ENCODE peak calls at places on chromosomes 16 and 17, in four cellular contexts. V, T, K and O are unnamed samples.

GRCh38 chr17:81164464-81165245 is 652 bp upstream of the PVALEF start:
- DNase-seq in K (no peak), V (no peak), T (no peak), O (peak; percentile 75)

GRCh38 chr17:43418441-43419374 is 19.9 kb downstream of the ARL4D start:
- DNase-seq in V (no peak), K (peak; percentile 97), T (peak; percentile 74), O (no peak)

GRCh38 chr16:8552487-8553221 is 37.7 kb downstream of the TMEM114 start:
- DNase-seq in V (no peak), T (no peak), K (no peak), O (no peak)

GRCh38 chr16:57204675-57205074 is 18.5 kb downstream of the RSPRY1 start:
- DNase-seq in K (no peak), V (no peak), T (no peak), O (no peak)

GRCh38 chr17:72030067-72030899 is 90.5 kb upstream of the SOX9 start:
- DNase-seq in T (no peak), K (peak; percentile 80), V (peak; percentile 46), O (peak; percentile 39)

GRCh38 chr17:3526971-3527370 is 30.6 kb downstream of the TRPV3 start:
- DNase-seq in K (no peak), T (no peak), V (no peak), O (no peak)

GRCh38 chr16:4944333-4945281 is 7.7 kb upstream of the PPL start:
- DNase-seq in K (peak; percentile 97), V (peak; percentile 94), T (peak; percentile 94), O (peak; percentile 97)

GRCh38 chr17:80644588-80644987 is 100.0 kb downstream of the RPTOR start:
- DNase-seq in T (no peak), V (no peak), K (no peak), O (no peak)

GRCh38 chr16:88601313-88602036 is 31.3 kb downstream of the ZC3H18 start:
- DNase-seq in V (peak; percentile 45), T (no peak), K (no peak), O (no peak)
- H3K4me1 ChIP-seq in V (peaks cover 4% of the 10 kb centered on the region), T (no peaks in the 10 kb centered on the region), K (no peaks in the 10 kb centered on the region), O (no peaks in the 10 kb centered on the region)

GRCh38 chr17:45784293-45784582 is at the start of gene CRHR1:
- DNase-seq in K (peak; percentile 12), T (no peak), V (no peak), O (no peak)

GRCh38 chr17:45780921-45781320 is 3.2 kb upstream of the CRHR1 start:
- DNase-seq in V (no peak), T (no peak), K (no peak), O (no peak)

GRCh38 chr17:45784583-45785372 is 658 bp downstream of the CRHR1 start:
- DNase-seq in T (no peak), V (no peak), K (peak; percentile 52), O (peak; percentile 18)

GRCh38 chr17:45783593-45784292 is 377 bp upstream of the CRHR1 start:
- DNase-seq in V (no peak), K (no peak), T (no peak), O (peak; percentile 33)

DNA sequence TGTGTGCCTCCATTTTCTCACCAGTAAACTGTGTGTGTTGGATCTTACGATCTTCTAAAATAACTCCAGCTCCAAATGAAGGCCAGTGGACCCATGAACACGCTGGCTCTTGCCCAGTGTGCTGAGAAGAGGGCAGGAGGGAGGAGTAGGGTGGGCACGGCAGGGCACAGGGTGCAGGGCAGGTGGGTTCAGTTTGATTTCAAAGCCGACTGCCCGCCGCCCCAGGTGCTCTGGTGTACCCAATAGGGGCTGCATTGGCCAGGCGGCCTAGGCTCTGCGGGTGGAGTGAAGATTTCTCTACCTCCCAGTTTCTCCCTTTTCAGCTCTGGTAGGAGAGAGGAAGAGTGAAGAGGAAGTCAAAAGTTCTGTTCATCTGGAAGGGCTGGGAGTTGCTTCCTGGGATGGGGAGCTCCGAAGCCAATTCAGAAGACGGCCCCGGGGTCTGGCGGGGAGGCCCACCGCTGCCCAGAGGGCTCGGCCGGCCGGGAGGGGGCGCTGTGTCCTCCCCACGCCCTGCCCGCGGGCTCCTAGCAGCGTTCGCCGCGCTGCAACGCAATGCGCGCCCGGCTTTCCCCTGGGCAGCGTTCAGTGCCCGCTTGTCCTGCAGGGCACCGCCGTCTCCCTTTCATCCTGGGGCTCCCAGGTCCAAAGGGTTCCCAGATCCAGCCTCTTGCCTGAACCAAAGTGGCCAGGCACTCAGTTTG is 1.1 kb upstream of the CRHR1 start:
- DNase-seq in K (peak; percentile 31), T (no peak), V (no peak), O (no peak)
- H3K27me3 ChIP-seq in K (peaks cover 58% of the 10 kb centered on the region), T (peaks cover 5% of the 10 kb centered on the region), V (peaks cover 4% of the 10 kb centered on the region), O (peaks cover 7% of the 10 kb centered on the region)

GRCh38 chr17:77211681-77212080 is 70.9 kb downstream of the SEC14L1 start:
- DNase-seq in T (no peak), K (no peak), V (no peak), O (peak; percentile 27)
- H3K27ac ChIP-seq in T (no peak overlapping the region), K (no peak overlapping the region), V (no peak overlapping the region), O (no peak overlapping the region)

DNA sequence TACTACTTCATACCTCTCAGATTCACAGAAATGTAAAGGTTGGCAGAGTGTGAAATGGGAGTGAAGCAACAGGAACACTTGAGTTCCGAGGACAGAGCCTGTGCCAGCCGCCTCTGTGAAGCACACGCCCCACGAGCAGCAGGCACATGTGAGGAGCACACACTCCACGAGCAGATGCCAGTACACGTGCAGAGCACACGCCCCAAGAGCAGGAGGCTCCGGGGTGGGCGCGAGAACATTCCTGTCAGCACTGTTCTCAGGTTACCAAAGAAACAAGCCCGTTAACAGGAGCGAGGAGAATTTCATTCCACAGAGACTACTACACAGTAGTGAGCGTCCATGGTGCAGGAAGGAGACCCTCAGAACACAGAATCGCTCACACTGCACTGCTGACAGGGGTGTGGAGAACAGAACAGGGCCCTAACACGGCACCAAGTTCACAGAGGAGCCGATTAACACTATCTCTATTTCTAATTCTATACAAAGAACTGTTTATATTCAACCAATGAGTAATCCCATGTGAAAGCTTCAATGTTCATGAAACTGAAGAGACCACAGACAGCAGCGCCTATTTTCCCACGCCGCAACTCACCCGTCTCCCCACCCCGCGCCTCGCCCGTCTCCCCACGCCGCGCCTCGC is 40.1 kb downstream of the KLHDC4 start:
- DNase-seq in K (no peak), T (no peak), V (peak; percentile 57), O (no peak)
- H3K4me1 ChIP-seq in K (no peaks in the 10 kb centered on the region), T (no peaks in the 10 kb centered on the region), V (peaks cover 2% of the 10 kb centered on the region), O (no peaks in the 10 kb centered on the region)

GRCh38 chr16:3814755-3815154 is 65.8 kb downstream of the CREBBP start:
- DNase-seq in T (no peak), V (no peak), K (no peak), O (no peak)
- H3K27me3 ChIP-seq in T (no peaks in the 10 kb centered on the region), V (no peaks in the 10 kb centered on the region), K (no peaks in the 10 kb centered on the region), O (no peaks in the 10 kb centered on the region)